ENCODE peak calls at places on chromosomes 6 and 20, in four cellular contexts. J, Q, C and K are unnamed samples.

GRCh38 chr20:39292193-39292736 is 330.1 kb downstream of the DHX35 start:
- DNase-seq in J (no peak), Q (no peak), C (no peak), K (no peak)

GRCh38 chr20:45320948-45321595 is 13.0 kb upstream of the MATN4 start:
- DNase-seq in J (no peak), Q (peak), C (no peak), K (no peak)

GRCh38 chr6:10314163-10314955 is 100.5 kb downstream of the TFAP2A start:
- DNase-seq in J (no peak), Q (no peak), C (no peak), K (no peak)

GRCh38 chr6:15464211-15464725 is 198.6 kb downstream of the DTNBP1 start:
- DNase-seq in J (peak), Q (peak), C (peak), K (no peak)

GRCh38 chr6:130749402-130749801 is 77.8 kb upstream of the SMLR1 start:
- DNase-seq in J (no peak), Q (no peak), C (no peak), K (no peak)

GRCh38 chr6:159981171-159981571 is 12.3 kb downstream of the IGF2R start:
- DNase-seq in J (no peak), Q (no peak), C (no peak), K (no peak)

GRCh38 chr6:72374864-72375263 is 247.0 kb upstream of the KCNQ5 start:
- DNase-seq in J (peak), Q (no peak), C (no peak), K (no peak)

GRCh38 chr6:170047813-170048212 is 243.1 kb downstream of the DLL1 start:
- DNase-seq in J (no peak), Q (no peak), C (no peak), K (no peak)

GRCh38 chr6:136411028-136411329 is 121.3 kb upstream of the BCLAF1 start:
- DNase-seq in J (no peak), Q (no peak), C (no peak), K (no peak)

GRCh38 chr6:36912583-36912982 is 26.8 kb downstream of the C6orf89 start:
- DNase-seq in J (peak), Q (no peak), C (no peak), K (peak)

GRCh38 chr20:44014807-44015732 is 100.4 kb downstream of the TOX2 start:
- DNase-seq in J (no peak), Q (no peak), C (no peak), K (no peak)

GRCh38 chr20:34560141-34560523 is 1.6 kb downstream of the MAP1LC3A start:
- DNase-seq in J (no peak), Q (no peak), C (no peak), K (no peak)

GRCh38 chr6:130367767-130368166 is 1.9 kb downstream of the TMEM200A start:
- DNase-seq in J (no peak), Q (no peak), C (no peak), K (no peak)

GRCh38 chr6:3119040-3119723 is 671 bp downstream of the BPHL start:
- DNase-seq in J (peak), Q (no peak), C (peak), K (no peak)

GRCh38 chr20:5786930-5787826 is 37.0 kb downstream of the SHLD1 start:
- DNase-seq in J (peak), Q (no peak), C (no peak), K (no peak)

GRCh38 chr6:47303383-47303782 is 6.3 kb downstream of the TNFRSF21 start:
- DNase-seq in J (no peak), Q (no peak), C (no peak), K (no peak)

GRCh38 chr20:53647286-53647821 is 53.7 kb upstream of the ZNF217 start:
- DNase-seq in J (no peak), Q (no peak), C (no peak), K (no peak)

GRCh38 chr20:56551571-56551970 is 18.5 kb downstream of the FAM209B start:
- DNase-seq in J (no peak), Q (no peak), C (no peak), K (no peak)

GRCh38 chr6:125444234-125444949 is 142.6 kb upstream of the HDDC2 start:
- DNase-seq in J (no peak), Q (no peak), C (no peak), K (no peak)

GRCh38 chr20:48619126-48620101 is 208.4 kb downstream of the PREX1 start:
- DNase-seq in J (peak), Q (no peak), C (no peak), K (peak)

GRCh38 chr20:60055740-60056139 is 97.5 kb downstream of the CDH26 start:
- DNase-seq in J (no peak), Q (no peak), C (no peak), K (no peak)

GRCh38 chr20:4999788-5000187 is 1.5 kb downstream of the SLC23A2 start:
- DNase-seq in J (no peak), Q (no peak), C (no peak), K (no peak)

GRCh38 chr6:37657117-37657886 is 40.4 kb downstream of the MDGA1 start:
- DNase-seq in J (peak), Q (no peak), C (peak), K (peak)

GRCh38 chr6:16698988-16699868 is 62.0 kb downstream of the ATXN1 start:
- DNase-seq in J (peak), Q (no peak), C (no peak), K (no peak)